ENCODE peak calls at places on chromosomes 13 and 19, in four cellular contexts. S is neuronal stem cell, V is mesendoderm, Y is H9. W is an unnamed sample.

GRCh38 chr13:104782741-104783140 is 1716.5 kb upstream of the SLC10A2 start:
- DNase-seq in S (no peak), V (no peak), Y (no peak), W (no peak)

GRCh38 chr19:8174706-8175105 is 25.3 kb upstream of the FBN3 start:
- DNase-seq in S (no peak), V (no peak), Y (no peak), W (peak; percentile 31)

GRCh38 chr13:93614776-93615175 is 388.2 kb downstream of the GPC6 start:
- DNase-seq in S (no peak), V (no peak), Y (no peak), W (peak; percentile 48)

GRCh38 chr19:49512970-49513745 is 697 bp downstream of the FCGRT start:
- DNase-seq in S (peak; percentile 53), V (peak; percentile 56), Y (peak; percentile 82), W (no peak)

GRCh38 chr19:19083413-19084178 is 19.8 kb downstream of the SLC25A42 start:
- DNase-seq in S (no peak), V (no peak), Y (no peak), W (no peak)

GRCh38 chr19:54352041-54352440 is 12.7 kb downstream of the LAIR1 start:
- DNase-seq in S (no peak), V (no peak), Y (no peak), W (no peak)

GRCh38 chr13:80817979-80818378 is 477.1 kb upstream of the SPRY2 start:
- DNase-seq in S (no peak), V (no peak), Y (no peak), W (no peak)

GRCh38 chr19:48490980-48491792 is 20.4 kb downstream of the LMTK3 start:
- DNase-seq in S (no peak), V (peak; percentile 81), Y (peak; percentile 90), W (no peak)

GRCh38 chr19:42386974-42387707 is 3.0 kb downstream of the CNFN start:
- DNase-seq in S (peak; percentile 71), V (peak; percentile 92), Y (peak; percentile 91), W (peak; percentile 33)

GRCh38 chr19:11208526-11209471 is 11.5 kb upstream of the KANK2 start:
- DNase-seq in S (no peak), V (no peak), Y (peak; percentile 24), W (no peak)

GRCh38 chr13:108195861-108196260 is 19.5 kb downstream of the LIG4 start:
- DNase-seq in S (no peak), V (no peak), Y (no peak), W (no peak)

GRCh38 chr13:81986308-81986707 is 1645.4 kb upstream of the SPRY2 start:
- DNase-seq in S (no peak), V (peak; percentile 89), Y (no peak), W (no peak)

GRCh38 chr19:46211201-46211881 is 18.2 kb upstream of the IGFL1 start:
- DNase-seq in S (no peak), V (peak; percentile 98), Y (peak; percentile 91), W (no peak)

GRCh38 chr13:48214519-48215121 is 18.4 kb upstream of the ITM2B start:
- DNase-seq in S (no peak), V (no peak), Y (no peak), W (no peak)

GRCh38 chr13:94710881-94711560 is 1.3 kb downstream of the SOX21 start:
- DNase-seq in S (no peak), V (peak; percentile 50), Y (peak; percentile 64), W (no peak)

GRCh38 chr13:83219832-83220231 is 662.4 kb downstream of the SLITRK1 start:
- DNase-seq in S (no peak), V (no peak), Y (no peak), W (no peak)
- H2BK5ac ChIP-seq in S (no peak overlapping the region), V (no peak overlapping the region), Y (no peak overlapping the region), W (no peak overlapping the region)

DNA sequence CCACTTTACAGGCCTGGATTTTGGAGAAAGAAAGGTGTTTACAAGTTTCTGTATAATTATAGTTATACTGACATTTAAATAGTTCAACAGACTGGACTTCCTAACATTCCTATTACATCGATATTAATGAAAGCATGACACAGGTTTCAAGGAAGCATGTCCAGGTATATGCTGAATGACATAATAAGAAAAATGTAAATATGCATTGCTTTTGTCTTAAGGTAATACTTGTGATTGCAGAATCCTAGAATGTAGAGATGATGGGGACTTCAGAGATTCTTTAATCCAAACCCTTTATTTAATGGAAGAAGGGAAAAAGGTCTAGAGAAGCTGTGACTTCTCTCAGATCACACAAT is 5.0 kb downstream of the STARD13 start:
- DNase-seq in S (no peak), V (no peak), Y (no peak), W (no peak)
- H2BK5ac ChIP-seq in S (no peak overlapping the region), V (no peak overlapping the region), Y (no peak overlapping the region), W (peak overlapping the region; percentile 90)

GRCh38 chr19:280541-281007 is 10.6 kb downstream of the PLPP2 start:
- DNase-seq in S (peak; percentile 56), V (no peak), Y (no peak), W (no peak)

GRCh38 chr19:277581-278165 is 13.5 kb downstream of the PLPP2 start:
- DNase-seq in S (peak; percentile 63), V (peak; percentile 61), Y (peak; percentile 77), W (peak; percentile 35)

GRCh38 chr19:281156-281853 is 9.9 kb downstream of the PLPP2 start:
- DNase-seq in S (no peak), V (no peak), Y (no peak), W (no peak)

GRCh38 chr19:279231-279630 is 12.0 kb downstream of the PLPP2 start:
- DNase-seq in S (no peak), V (no peak), Y (no peak), W (no peak)

GRCh38 chr19:279656-280055 is 11.5 kb downstream of the PLPP2 start:
- DNase-seq in S (no peak), V (no peak), Y (no peak), W (no peak)
- H2BK5ac ChIP-seq in S (no peak overlapping the region), V (no peak overlapping the region), Y (no peak overlapping the region), W (no peak overlapping the region)

GRCh38 chr13:30216111-30216510 is 91.2 kb downstream of the KATNAL1 start:
- DNase-seq in S (no peak), V (peak; percentile 47), Y (no peak), W (no peak)
- H2BK5ac ChIP-seq in S (no peak overlapping the region), V (no peak overlapping the region), Y (no peak overlapping the region), W (no peak overlapping the region)

GRCh38 chr13:97114696-97115095 is 107.4 kb upstream of the MBNL2 start:
- DNase-seq in S (no peak), V (no peak), Y (no peak), W (no peak)

GRCh38 chr13:97112451-97113152 is 109.5 kb upstream of the MBNL2 start:
- DNase-seq in S (no peak), V (no peak), Y (no peak), W (peak; percentile 37)

GRCh38 chr13:97116754-97117153 is 105.4 kb upstream of the MBNL2 start:
- DNase-seq in S (no peak), V (peak; percentile 69), Y (no peak), W (peak; percentile 65)

GRCh38 chr13:97111705-97112104 is 110.4 kb upstream of the MBNL2 start:
- DNase-seq in S (no peak), V (no peak), Y (no peak), W (no peak)

GRCh38 chr13:97113231-97114001 is 108.7 kb upstream of the MBNL2 start:
- DNase-seq in S (no peak), V (no peak), Y (no peak), W (no peak)
- H2BK5ac ChIP-seq in S (no peak overlapping the region), V (no peak overlapping the region), Y (no peak overlapping the region), W (no peak overlapping the region)

DNA sequence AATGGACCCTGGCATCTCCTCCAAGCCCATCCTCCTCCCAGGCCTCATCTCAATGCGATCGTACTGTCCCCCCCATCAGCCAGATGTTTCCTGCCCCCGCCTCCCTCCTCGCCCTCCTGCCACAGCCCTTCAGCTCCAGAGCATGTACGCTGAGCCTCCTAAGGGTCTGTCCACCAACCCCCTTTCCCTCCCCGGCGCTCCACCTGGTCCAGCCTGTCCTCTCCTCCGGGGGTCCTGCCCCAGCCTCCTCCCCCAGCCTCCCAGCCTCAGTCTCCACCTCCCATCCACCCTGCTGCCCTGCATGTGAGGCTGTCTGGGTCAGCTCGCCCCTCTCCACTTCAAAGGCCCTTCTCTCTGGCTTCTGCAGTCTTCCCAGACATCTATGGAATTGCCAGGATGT is 4.5 kb downstream of the SIRT2 start:
- DNase-seq in S (no peak), V (no peak), Y (no peak), W (no peak)
- H2BK5ac ChIP-seq in S (no peak overlapping the region), V (no peak overlapping the region), Y (no peak overlapping the region), W (no peak overlapping the region)

W was measured in IMR-90.